ENCODE peak calls at places on chromosomes 7 and 10, in ten cellular contexts. One of them, this sample, is unnamed.
A peak's percentile ranks its signal among the peaks of the same experiment; 100 is the strongest.

GRCh38 chr7:100119075-100119700 is at the start of the genes CNPY4 and TAF6:
- DNase-seq in right atrium auricular region: peak; percentile 95
- DNase-seq in uterus: peak; percentile 97
- DNase-seq in fibroblast of the aortic adventitia: peak; percentile 98
- DNase-seq in left ventricle myocardium inferior: peak; percentile 96
- DNase-seq in fibroblast of villous mesenchyme: peak; percentile 97
- DNase-seq in AG04449: peak; percentile 72
- DNase-seq in choroid plexus epithelial cell: peak; percentile 98
- DNase-seq in cardiac fibroblast: peak; percentile 98
- DNase-seq in GM12878: peak; percentile 80
- DNase-seq in this sample: peak; percentile 98

GRCh38 chr10:8365935-8366911 is 311.7 kb downstream of the GATA3 start:
- DNase-seq in right atrium auricular region: no peak
- DNase-seq in uterus: no peak
- DNase-seq in fibroblast of the aortic adventitia: peak; percentile 95
- DNase-seq in left ventricle myocardium inferior: no peak
- DNase-seq in fibroblast of villous mesenchyme: peak; percentile 97
- DNase-seq in AG04449: no peak
- DNase-seq in choroid plexus epithelial cell: peak; percentile 68
- DNase-seq in cardiac fibroblast: peak; percentile 98
- DNase-seq in GM12878: peak; percentile 12
- DNase-seq in this sample: peak; percentile 97

GRCh38 chr7:22549667-22550513 is 49.9 kb upstream of the STEAP1B start:
- DNase-seq in right atrium auricular region: no peak
- DNase-seq in uterus: no peak
- DNase-seq in fibroblast of the aortic adventitia: peak; percentile 33
- DNase-seq in left ventricle myocardium inferior: no peak
- DNase-seq in fibroblast of villous mesenchyme: no peak
- DNase-seq in AG04449: no peak
- DNase-seq in choroid plexus epithelial cell: no peak
- DNase-seq in cardiac fibroblast: no peak
- DNase-seq in GM12878: no peak
- DNase-seq in this sample: peak; percentile 22

GRCh38 chr7:146176790-146177189 is 60.2 kb downstream of the CNTNAP2 start:
- DNase-seq in right atrium auricular region: no peak
- DNase-seq in uterus: no peak
- DNase-seq in fibroblast of the aortic adventitia: no peak
- DNase-seq in left ventricle myocardium inferior: no peak
- DNase-seq in fibroblast of villous mesenchyme: no peak
- DNase-seq in AG04449: no peak
- DNase-seq in choroid plexus epithelial cell: no peak
- DNase-seq in cardiac fibroblast: no peak
- DNase-seq in GM12878: no peak
- DNase-seq in this sample: no peak

GRCh38 chr10:13716161-13717071 is 129.7 kb downstream of the PRPF18 start:
- DNase-seq in right atrium auricular region: no peak
- DNase-seq in uterus: no peak
- DNase-seq in fibroblast of the aortic adventitia: peak; percentile 94
- DNase-seq in left ventricle myocardium inferior: peak; percentile 50
- DNase-seq in fibroblast of villous mesenchyme: peak; percentile 89
- DNase-seq in AG04449: no peak
- DNase-seq in choroid plexus epithelial cell: peak; percentile 39
- DNase-seq in cardiac fibroblast: peak; percentile 95
- DNase-seq in GM12878: no peak
- DNase-seq in this sample: peak; percentile 90

GRCh38 chr7:2152646-2153045 is 80.1 kb downstream of the MAD1L1 start:
- DNase-seq in right atrium auricular region: no peak
- DNase-seq in uterus: no peak
- DNase-seq in fibroblast of the aortic adventitia: no peak
- DNase-seq in left ventricle myocardium inferior: no peak
- DNase-seq in fibroblast of villous mesenchyme: no peak
- DNase-seq in AG04449: no peak
- DNase-seq in choroid plexus epithelial cell: no peak
- DNase-seq in cardiac fibroblast: no peak
- DNase-seq in GM12878: no peak
- DNase-seq in this sample: no peak

GRCh38 chr10:101450277-101451080 is 96.5 kb downstream of the BTRC start:
- DNase-seq in right atrium auricular region: no peak
- DNase-seq in uterus: no peak
- DNase-seq in fibroblast of the aortic adventitia: no peak
- DNase-seq in left ventricle myocardium inferior: no peak
- DNase-seq in fibroblast of villous mesenchyme: peak; percentile 8
- DNase-seq in AG04449: no peak
- DNase-seq in choroid plexus epithelial cell: no peak
- DNase-seq in cardiac fibroblast: no peak
- DNase-seq in GM12878: no peak
- DNase-seq in this sample: no peak

GRCh38 chr7:159116581-159117339 is 27.9 kb downstream of the VIPR2 start:
- DNase-seq in right atrium auricular region: no peak
- DNase-seq in uterus: no peak
- DNase-seq in fibroblast of the aortic adventitia: no peak
- DNase-seq in left ventricle myocardium inferior: no peak
- DNase-seq in fibroblast of villous mesenchyme: no peak
- DNase-seq in AG04449: no peak
- DNase-seq in choroid plexus epithelial cell: no peak
- DNase-seq in cardiac fibroblast: no peak
- DNase-seq in GM12878: no peak
- DNase-seq in this sample: no peak

GRCh38 chr10:5534051-5534821 is 9.5 kb downstream of the CALML3 start:
- DNase-seq in right atrium auricular region: no peak
- DNase-seq in uterus: no peak
- DNase-seq in fibroblast of the aortic adventitia: peak; percentile 40
- DNase-seq in left ventricle myocardium inferior: no peak
- DNase-seq in fibroblast of villous mesenchyme: no peak
- DNase-seq in AG04449: no peak
- DNase-seq in choroid plexus epithelial cell: no peak
- DNase-seq in cardiac fibroblast: peak; percentile 55
- DNase-seq in GM12878: no peak
- DNase-seq in this sample: peak; percentile 73

GRCh38 chr7:38563736-38564135 is 67.4 kb downstream of the AMPH start:
- DNase-seq in right atrium auricular region: no peak
- DNase-seq in uterus: no peak
- DNase-seq in fibroblast of the aortic adventitia: no peak
- DNase-seq in left ventricle myocardium inferior: no peak
- DNase-seq in fibroblast of villous mesenchyme: no peak
- DNase-seq in AG04449: no peak
- DNase-seq in choroid plexus epithelial cell: no peak
- DNase-seq in cardiac fibroblast: no peak
- DNase-seq in GM12878: no peak
- DNase-seq in this sample: no peak

GRCh38 chr7:1663243-1663642 is 6.8 kb upstream of the ELFN1 start:
- DNase-seq in right atrium auricular region: no peak
- DNase-seq in uterus: no peak
- DNase-seq in fibroblast of the aortic adventitia: no peak
- DNase-seq in left ventricle myocardium inferior: no peak
- DNase-seq in fibroblast of villous mesenchyme: no peak
- DNase-seq in AG04449: no peak
- DNase-seq in choroid plexus epithelial cell: no peak
- DNase-seq in cardiac fibroblast: no peak
- DNase-seq in GM12878: no peak
- DNase-seq in this sample: no peak

GRCh38 chr10:102745157-102745556 is 1.4 kb downstream of the WBP1L start:
- DNase-seq in right atrium auricular region: no peak
- DNase-seq in uterus: no peak
- DNase-seq in fibroblast of the aortic adventitia: peak; percentile 35
- DNase-seq in left ventricle myocardium inferior: no peak
- DNase-seq in fibroblast of villous mesenchyme: no peak
- DNase-seq in AG04449: no peak
- DNase-seq in choroid plexus epithelial cell: no peak
- DNase-seq in cardiac fibroblast: no peak
- DNase-seq in GM12878: no peak
- DNase-seq in this sample: no peak
- H3K4me3 ChIP-seq in right atrium auricular region: peak overlapping the region; percentile 98
- H3K4me3 ChIP-seq in uterus: peak overlapping the region; percentile 98
- H3K4me3 ChIP-seq in fibroblast of the aortic adventitia: peak overlapping the region; percentile 100
- H3K4me3 ChIP-seq in left ventricle myocardium inferior: peak overlapping the region; percentile 90
- H3K4me3 ChIP-seq in fibroblast of villous mesenchyme: peak overlapping the region; percentile 99
- H3K4me3 ChIP-seq in AG04449: peak overlapping the region; percentile 100
- H3K4me3 ChIP-seq in choroid plexus epithelial cell: peak overlapping the region; percentile 97
- H3K4me3 ChIP-seq in cardiac fibroblast: peak overlapping the region; percentile 98
- H3K4me3 ChIP-seq in GM12878: peak overlapping the region; percentile 68
- H3K4me3 ChIP-seq in this sample: peak overlapping the region; percentile 98

GRCh38 chr7:108972009-108972408 is 402.3 kb downstream of the DNAJB9 start:
- DNase-seq in right atrium auricular region: no peak
- DNase-seq in uterus: no peak
- DNase-seq in fibroblast of the aortic adventitia: peak; percentile 6
- DNase-seq in left ventricle myocardium inferior: no peak
- DNase-seq in fibroblast of villous mesenchyme: no peak
- DNase-seq in AG04449: no peak
- DNase-seq in choroid plexus epithelial cell: no peak
- DNase-seq in cardiac fibroblast: no peak
- DNase-seq in GM12878: no peak
- DNase-seq in this sample: peak; percentile 9

DNA sequence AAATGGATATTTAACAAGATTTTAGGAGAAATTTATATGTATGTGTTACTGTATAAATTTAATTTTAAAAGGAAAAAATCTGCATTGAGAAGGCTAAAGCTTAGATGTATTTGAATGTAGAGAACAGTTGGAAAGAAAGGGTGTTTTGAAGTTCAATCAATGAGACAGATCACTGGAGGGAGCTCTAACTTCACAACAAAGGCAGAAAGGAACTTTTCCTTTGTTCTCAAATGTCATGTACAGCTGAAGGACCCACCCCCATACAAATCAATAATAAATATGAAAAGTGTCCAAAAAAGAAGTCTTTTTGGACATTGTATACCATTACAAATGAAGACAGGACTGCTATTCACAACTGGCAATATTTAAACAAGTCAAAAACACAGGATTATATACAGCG is 403.4 kb downstream of the DNAJB9 start:
- DNase-seq in right atrium auricular region: no peak
- DNase-seq in uterus: no peak
- DNase-seq in fibroblast of the aortic adventitia: no peak
- DNase-seq in left ventricle myocardium inferior: no peak
- DNase-seq in fibroblast of villous mesenchyme: no peak
- DNase-seq in AG04449: no peak
- DNase-seq in choroid plexus epithelial cell: peak; percentile 2
- DNase-seq in cardiac fibroblast: peak; percentile 1
- DNase-seq in GM12878: no peak
- DNase-seq in this sample: peak; percentile 5
- TF ChIP-seq CTCF in right atrium auricular region: no peak
- TF ChIP-seq CTCF in uterus: no peak
- TF ChIP-seq CTCF in fibroblast of the aortic adventitia: no peak
- TF ChIP-seq CTCF in left ventricle myocardium inferior: no peak
- TF ChIP-seq CTCF in fibroblast of villous mesenchyme: no peak
- TF ChIP-seq CTCF in AG04449: no peak
- TF ChIP-seq CTCF in choroid plexus epithelial cell: no peak
- TF ChIP-seq CTCF in cardiac fibroblast: no peak
- TF ChIP-seq CTCF in GM12878: no peak
- TF ChIP-seq CTCF in this sample: peak; percentile 8

GRCh38 chr7:27161721-27162547 is 3.4 kb downstream of the HOXA9 start:
- DNase-seq in right atrium auricular region: no peak
- DNase-seq in uterus: peak; percentile 48
- DNase-seq in fibroblast of the aortic adventitia: no peak
- DNase-seq in left ventricle myocardium inferior: peak; percentile 7
- DNase-seq in fibroblast of villous mesenchyme: peak; percentile 47
- DNase-seq in AG04449: no peak
- DNase-seq in choroid plexus epithelial cell: no peak
- DNase-seq in cardiac fibroblast: no peak
- DNase-seq in GM12878: no peak
- DNase-seq in this sample: no peak
- H3K4me3 ChIP-seq in right atrium auricular region: no peak overlapping the region
- H3K4me3 ChIP-seq in uterus: peak overlapping the region; percentile 66
- H3K4me3 ChIP-seq in fibroblast of the aortic adventitia: no peak overlapping the region
- H3K4me3 ChIP-seq in left ventricle myocardium inferior: peak overlapping the region; percentile 72
- H3K4me3 ChIP-seq in fibroblast of villous mesenchyme: peak overlapping the region; percentile 67
- H3K4me3 ChIP-seq in AG04449: peak overlapping the region; percentile 75
- H3K4me3 ChIP-seq in choroid plexus epithelial cell: no peak overlapping the region
- H3K4me3 ChIP-seq in cardiac fibroblast: no peak overlapping the region
- H3K4me3 ChIP-seq in GM12878: no peak overlapping the region
- H3K4me3 ChIP-seq in this sample: no peak overlapping the region

GRCh38 chr7:30445770-30446169 is 32.8 kb downstream of the NOD1 start:
- DNase-seq in right atrium auricular region: peak; percentile 89
- DNase-seq in uterus: peak; percentile 63
- DNase-seq in fibroblast of the aortic adventitia: peak; percentile 66
- DNase-seq in left ventricle myocardium inferior: peak; percentile 76
- DNase-seq in fibroblast of villous mesenchyme: peak; percentile 87
- DNase-seq in AG04449: no peak
- DNase-seq in choroid plexus epithelial cell: peak; percentile 77
- DNase-seq in cardiac fibroblast: peak; percentile 27
- DNase-seq in GM12878: peak; percentile 82
- DNase-seq in this sample: peak; percentile 72
- TF ChIP-seq CTCF in right atrium auricular region: no peak
- TF ChIP-seq CTCF in uterus: no peak
- TF ChIP-seq CTCF in fibroblast of the aortic adventitia: peak; percentile 40
- TF ChIP-seq CTCF in left ventricle myocardium inferior: peak; percentile 40
- TF ChIP-seq CTCF in fibroblast of villous mesenchyme: peak; percentile 62
- TF ChIP-seq CTCF in AG04449: peak; percentile 10
- TF ChIP-seq CTCF in choroid plexus epithelial cell: peak; percentile 48
- TF ChIP-seq CTCF in cardiac fibroblast: peak; percentile 1
- TF ChIP-seq CTCF in GM12878: peak; percentile 68
- TF ChIP-seq CTCF in this sample: peak; percentile 25

DNA sequence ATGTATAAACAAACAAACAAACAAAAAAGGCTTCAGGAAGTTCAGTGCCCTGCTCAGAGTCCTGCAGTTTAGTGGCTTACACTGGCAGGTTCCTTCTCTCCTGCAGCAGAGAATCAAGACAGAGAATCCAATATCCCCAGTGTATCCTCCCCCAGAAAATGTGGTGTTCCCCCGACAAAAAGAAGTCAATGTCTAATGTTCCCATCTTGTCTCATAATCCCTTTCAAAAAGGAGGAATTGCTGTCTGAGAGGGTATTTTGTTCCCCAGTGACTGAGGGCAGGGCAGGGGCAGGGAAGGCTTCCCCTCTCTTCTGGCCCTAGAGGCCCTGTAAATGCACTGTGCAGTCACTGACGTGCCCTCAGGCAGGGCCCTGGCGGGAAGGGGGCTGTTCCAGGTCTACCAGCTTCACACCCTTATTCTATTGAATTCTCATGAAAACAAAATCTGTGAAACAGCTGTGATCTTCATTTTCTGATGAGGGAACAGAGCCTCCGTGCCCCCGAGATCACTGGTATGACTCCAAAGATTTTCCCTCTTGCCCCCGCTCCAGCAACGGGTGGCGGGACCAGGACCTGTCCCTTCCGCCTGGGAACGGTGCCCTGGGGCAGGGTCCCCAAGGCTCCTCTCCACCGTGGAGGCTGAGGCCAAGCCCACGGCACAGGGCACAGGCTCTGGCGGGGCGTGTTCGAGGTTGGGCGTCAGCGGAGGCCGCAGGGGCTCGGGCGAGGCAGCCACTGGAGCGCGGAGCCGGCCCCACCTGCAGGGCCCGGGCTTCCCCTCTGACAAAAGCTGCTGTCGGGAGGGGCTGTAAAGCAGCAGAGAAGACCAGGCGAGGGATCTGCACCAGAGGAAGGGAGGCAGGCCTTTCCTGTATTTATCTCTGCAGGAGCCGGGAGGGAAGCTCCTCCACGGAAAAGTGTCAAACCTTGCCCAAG is 13.4 kb upstream of the WDFY4 start:
- DNase-seq in right atrium auricular region: peak; percentile 36
- DNase-seq in uterus: no peak
- DNase-seq in fibroblast of the aortic adventitia: no peak
- DNase-seq in left ventricle myocardium inferior: no peak
- DNase-seq in fibroblast of villous mesenchyme: no peak
- DNase-seq in AG04449: no peak
- DNase-seq in choroid plexus epithelial cell: no peak
- DNase-seq in cardiac fibroblast: no peak
- DNase-seq in GM12878: no peak
- DNase-seq in this sample: no peak
- H3K4me3 ChIP-seq in right atrium auricular region: no peak overlapping the region
- H3K4me3 ChIP-seq in uterus: no peak overlapping the region
- H3K4me3 ChIP-seq in fibroblast of the aortic adventitia: no peak overlapping the region
- H3K4me3 ChIP-seq in left ventricle myocardium inferior: no peak overlapping the region
- H3K4me3 ChIP-seq in fibroblast of villous mesenchyme: no peak overlapping the region
- H3K4me3 ChIP-seq in AG04449: no peak overlapping the region
- H3K4me3 ChIP-seq in choroid plexus epithelial cell: no peak overlapping the region
- H3K4me3 ChIP-seq in cardiac fibroblast: no peak overlapping the region
- H3K4me3 ChIP-seq in GM12878: peak overlapping the region; percentile 56
- H3K4me3 ChIP-seq in this sample: no peak overlapping the region

GRCh38 chr10:69961864-69962745 is 90.5 kb upstream of the MACROH2A2 start:
- DNase-seq in right atrium auricular region: peak; percentile 51
- DNase-seq in uterus: no peak
- DNase-seq in fibroblast of the aortic adventitia: no peak
- DNase-seq in left ventricle myocardium inferior: no peak
- DNase-seq in fibroblast of villous mesenchyme: no peak
- DNase-seq in AG04449: no peak
- DNase-seq in choroid plexus epithelial cell: no peak
- DNase-seq in cardiac fibroblast: no peak
- DNase-seq in GM12878: no peak
- DNase-seq in this sample: no peak
- TF ChIP-seq CTCF in right atrium auricular region: no peak
- TF ChIP-seq CTCF in uterus: no peak
- TF ChIP-seq CTCF in fibroblast of the aortic adventitia: no peak
- TF ChIP-seq CTCF in left ventricle myocardium inferior: no peak
- TF ChIP-seq CTCF in fibroblast of villous mesenchyme: no peak
- TF ChIP-seq CTCF in AG04449: no peak
- TF ChIP-seq CTCF in choroid plexus epithelial cell: no peak
- TF ChIP-seq CTCF in cardiac fibroblast: no peak
- TF ChIP-seq CTCF in GM12878: no peak
- TF ChIP-seq CTCF in this sample: no peak

This sample was measured in fibroblast of pulmonary artery.